ENCODE peak calls at places on chromosomes 4 and X, in ten cellular contexts. O, C, U, X, L, F, G, R, Q and Z are unnamed samples.

GRCh38 chr4:71992571-71992970 is 39.2 kb upstream of the NPFFR2 start:
- DNase-seq in X (peak; percentile 0), F (no peak), C (no peak), O (no peak), U (no peak), R (no peak), L (no peak), Q (no peak), G (no peak), Z (no peak)

GRCh38 chrX:110317079-110317819 is 636 bp downstream of the AMMECR1 start:
- DNase-seq in R (peak; percentile 14), X (no peak), G (peak; percentile 54), C (no peak), F (peak; percentile 65), O (peak; percentile 18), Q (peak; percentile 4), L (peak; percentile 51), U (peak; percentile 18), Z (peak; percentile 46)

GRCh38 chr4:57633212-57633859 is 523.2 kb upstream of the IGFBP7 start:
- DNase-seq in G (no peak), F (no peak), U (no peak), L (no peak), O (no peak), X (no peak), Q (no peak), C (no peak), R (no peak), Z (no peak)

GRCh38 chrX:23819385-23820234 is 36.6 kb downstream of the SAT1 start:
- DNase-seq in U (no peak), O (no peak), Q (no peak), F (no peak), X (peak; percentile 21), C (no peak), G (no peak), R (no peak), L (no peak), Z (no peak)

GRCh38 chr4:155506761-155507160 is 130.0 kb upstream of the MAP9 start:
- DNase-seq in U (no peak), X (no peak), L (no peak), G (no peak), O (no peak), R (no peak), Q (no peak), C (no peak), F (no peak), Z (no peak)

GRCh38 chrX:49003696-49004095 is 1.6 kb upstream of the GRIPAP1 start:
- DNase-seq in O (peak; percentile 4), G (no peak), F (peak; percentile 47), X (no peak), Q (no peak), L (no peak), U (no peak), R (no peak), C (no peak), Z (no peak)

GRCh38 chr4:80138556-80139538 is 58.5 kb upstream of the PRDM8 start:
- DNase-seq in L (no peak), Q (no peak), C (peak; percentile 75), G (peak; percentile 17), U (no peak), X (peak; percentile 33), O (no peak), R (peak; percentile 36), F (no peak), Z (no peak)

GRCh38 chr4:8328456-8328855 is 58.9 kb downstream of the HTRA3 start:
- DNase-seq in X (no peak), G (no peak), U (no peak), O (no peak), L (no peak), F (no peak), Q (no peak), R (no peak), C (no peak), Z (no peak)

GRCh38 chrX:94908171-94908570 is 1234.2 kb downstream of the FAM133A start:
- DNase-seq in X (no peak), O (no peak), L (no peak), Q (no peak), F (no peak), G (no peak), R (no peak), C (no peak), U (no peak), Z (no peak)

DNA sequence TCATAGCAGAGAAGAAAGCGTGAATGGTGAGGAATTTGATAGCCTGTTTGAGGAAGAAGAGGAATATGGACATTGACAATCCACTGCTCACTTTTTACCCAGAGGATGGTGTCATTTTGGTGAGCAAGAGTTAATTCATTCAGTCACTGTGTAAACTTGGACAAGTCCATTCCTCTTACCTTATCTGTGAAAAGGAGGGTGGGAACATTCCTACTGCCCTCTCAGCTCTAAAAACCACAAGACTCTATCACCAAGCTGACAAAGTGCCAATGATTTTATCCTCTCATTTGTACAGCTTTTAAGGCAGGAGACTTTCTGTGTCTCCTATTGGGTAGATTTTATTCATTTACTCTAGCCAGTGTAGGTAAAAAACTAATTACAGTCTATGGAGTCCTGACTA is 103.8 kb downstream of the LUZP4 start:
- DNase-seq in R (no peak), O (peak; percentile 24), U (no peak), L (no peak), G (no peak), Q (no peak), X (peak; percentile 86), F (no peak), C (no peak), Z (no peak)
- H3K27ac ChIP-seq in R (no peak overlapping the region), O (no peak overlapping the region), U (no peak overlapping the region), L (no peak overlapping the region), G (no peak overlapping the region), Q (no peak overlapping the region), X (peak overlapping the region; percentile 50), F (no peak overlapping the region), C (no peak overlapping the region), Z (peak overlapping the region; percentile 41)

GRCh38 chr4:157806176-157806575 is 366.6 kb downstream of the GASK1B start:
- DNase-seq in Q (no peak), R (no peak), G (no peak), L (no peak), F (no peak), X (no peak), C (no peak), U (no peak), O (no peak), Z (no peak)

GRCh38 chr4:157804986-157805385 is 367.8 kb downstream of the GASK1B start:
- DNase-seq in G (no peak), Q (no peak), O (no peak), C (no peak), L (no peak), F (no peak), R (no peak), X (no peak), U (no peak), Z (no peak)

GRCh38 chr4:157808796-157809408 is 363.9 kb downstream of the GASK1B start:
- DNase-seq in C (no peak), R (no peak), X (no peak), F (no peak), U (no peak), G (no peak), Q (no peak), L (no peak), O (no peak), Z (no peak)

GRCh38 chr4:157803441-157804168 is 369.2 kb downstream of the GASK1B start:
- DNase-seq in X (no peak), F (no peak), R (no peak), C (no peak), G (no peak), O (no peak), U (no peak), L (no peak), Q (no peak), Z (no peak)

DNA sequence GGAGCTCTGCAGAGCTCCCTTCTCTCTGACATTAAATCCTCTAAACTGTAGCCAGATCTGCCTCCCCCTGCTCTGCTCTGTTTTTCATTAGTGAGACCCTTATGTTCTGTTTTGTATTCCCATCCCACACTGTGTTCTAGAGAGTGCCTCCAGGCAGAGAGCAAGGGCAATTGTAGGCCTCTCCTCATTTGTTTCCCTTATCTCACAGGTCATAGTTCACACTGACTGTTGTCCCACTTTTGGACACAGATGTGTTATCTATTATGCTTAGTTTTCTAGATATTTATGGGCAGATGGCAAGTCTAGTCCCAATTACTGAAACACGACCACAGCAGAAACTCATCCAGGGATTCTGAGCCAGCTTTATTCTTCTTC is 368.7 kb downstream of the GASK1B start:
- DNase-seq in F (no peak), C (no peak), U (no peak), O (no peak), L (no peak), Q (no peak), X (no peak), R (no peak), G (no peak), Z (no peak)
- H3K27ac ChIP-seq in F (no peak overlapping the region), C (no peak overlapping the region), U (no peak overlapping the region), O (no peak overlapping the region), L (peak overlapping the region; percentile 35), Q (no peak overlapping the region), X (peak overlapping the region; percentile 81), R (no peak overlapping the region), G (no peak overlapping the region), Z (no peak overlapping the region)

GRCh38 chr4:107970063-107970798 is 19.5 kb upstream of the HADH start:
- DNase-seq in X (peak; percentile 37), O (no peak), U (no peak), L (no peak), Q (no peak), F (no peak), G (no peak), C (no peak), R (no peak), Z (no peak)
- H3K27ac ChIP-seq in X (no peak overlapping the region), O (no peak overlapping the region), U (no peak overlapping the region), L (no peak overlapping the region), Q (no peak overlapping the region), F (no peak overlapping the region), G (no peak overlapping the region), C (no peak overlapping the region), R (no peak overlapping the region), Z (no peak overlapping the region)

DNA sequence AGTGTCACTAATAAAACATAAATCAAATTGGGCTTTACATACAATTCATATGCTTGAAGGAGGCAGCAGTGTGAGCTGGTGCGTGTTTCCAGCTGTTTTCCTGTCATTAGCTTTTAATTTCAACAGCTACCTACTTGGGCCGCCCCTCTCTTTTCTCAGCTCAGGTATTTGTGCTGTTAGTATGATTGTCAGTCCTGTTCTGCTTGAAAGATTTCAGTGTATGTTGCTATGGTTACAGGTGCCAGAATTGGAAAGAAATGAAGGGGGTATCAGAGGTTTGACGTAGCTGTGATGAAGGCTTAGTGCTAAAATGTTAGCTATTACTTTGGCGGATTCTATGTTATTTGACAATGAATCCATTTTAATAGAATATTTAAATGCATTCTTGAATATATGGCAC is 440.2 kb downstream of the ZIC3 start:
- DNase-seq in L (no peak), U (no peak), F (no peak), G (no peak), X (no peak), Q (no peak), R (no peak), C (no peak), O (no peak), Z (no peak)
- H3K27ac ChIP-seq in L (no peak overlapping the region), U (no peak overlapping the region), F (no peak overlapping the region), G (no peak overlapping the region), X (no peak overlapping the region), Q (no peak overlapping the region), R (no peak overlapping the region), C (no peak overlapping the region), O (no peak overlapping the region), Z (no peak overlapping the region)